ENCODE peak calls at places on chromosomes 11 and 22, in six cellular contexts. One of them, this sample, is unnamed.

GRCh38 chr11:92727769-92728168 is 241.7 kb upstream of the MTNR1B start:
- DNase-seq in hepatic stellate cell: no peak
- DNase-seq in SW 1271: no peak
- DNase-seq in H9: no peak
- DNase-seq in Calu3: no peak
- DNase-seq in substantia nigra: no peak
- DNase-seq in this sample: no peak

GRCh38 chr11:129694966-129695365 is 120.7 kb upstream of the TMEM45B start:
- DNase-seq in H9: no peak
- DNase-seq in Calu3: no peak
- DNase-seq in hepatic stellate cell: no peak
- DNase-seq in substantia nigra: no peak
- DNase-seq in SW 1271: no peak
- DNase-seq in this sample: no peak

GRCh38 chr11:123525511-123525918 is 95.4 kb downstream of the GRAMD1B start:
- DNase-seq in Calu3: no peak
- DNase-seq in substantia nigra: no peak
- DNase-seq in H9: no peak
- DNase-seq in hepatic stellate cell: no peak
- DNase-seq in SW 1271: no peak
- DNase-seq in this sample: no peak

GRCh38 chr22:35629406-35630234 is 12.5 kb upstream of the MB start:
- DNase-seq in substantia nigra: no peak
- DNase-seq in H9: peak
- DNase-seq in SW 1271: peak
- DNase-seq in hepatic stellate cell: peak
- DNase-seq in Calu3: peak
- DNase-seq in this sample: peak

GRCh38 chr22:17706451-17706900 is 67.8 kb downstream of the BID start:
- DNase-seq in H9: peak
- DNase-seq in Calu3: peak
- DNase-seq in SW 1271: peak
- DNase-seq in hepatic stellate cell: peak
- DNase-seq in substantia nigra: peak
- DNase-seq in this sample: peak

GRCh38 chr11:110366234-110366633 is 63.5 kb upstream of the FDX1 start:
- DNase-seq in Calu3: peak
- DNase-seq in hepatic stellate cell: no peak
- DNase-seq in substantia nigra: peak
- DNase-seq in H9: no peak
- DNase-seq in SW 1271: no peak
- DNase-seq in this sample: peak

GRCh38 chr11:44275961-44276550 is 33.9 kb downstream of the ALX4 start:
- DNase-seq in hepatic stellate cell: no peak
- DNase-seq in H9: no peak
- DNase-seq in substantia nigra: no peak
- DNase-seq in SW 1271: no peak
- DNase-seq in Calu3: no peak
- DNase-seq in this sample: no peak

GRCh38 chr11:132278801-132279574 is 908.6 kb downstream of the NTM start:
- DNase-seq in substantia nigra: no peak
- DNase-seq in H9: no peak
- DNase-seq in hepatic stellate cell: peak
- DNase-seq in Calu3: no peak
- DNase-seq in SW 1271: no peak
- DNase-seq in this sample: no peak

GRCh38 chr11:111819161-111820058 is 52.0 kb downstream of the ALG9 start:
- DNase-seq in SW 1271: no peak
- DNase-seq in substantia nigra: no peak
- DNase-seq in hepatic stellate cell: peak
- DNase-seq in H9: no peak
- DNase-seq in Calu3: no peak
- DNase-seq in this sample: no peak

GRCh38 chr22:44202261-44202789 is 21.6 kb downstream of the PARVG start:
- DNase-seq in H9: no peak
- DNase-seq in hepatic stellate cell: peak
- DNase-seq in SW 1271: no peak
- DNase-seq in substantia nigra: no peak
- DNase-seq in Calu3: no peak
- DNase-seq in this sample: no peak

This sample was measured in lung.